ENCODE peak calls at places on chromosome 2, in ten cellular contexts. X is islet precursor cell; S is GM04504; O is mesothelial cell of epicardium; D is neuronal stem cell; E is stimulated activated CD4-positive, alpha-beta T cell treated with anti-CD3 and anti-CD28 coated beads, Interleukin-15, amount 100 ng/mL, for 24 hours; K is erythroblast; Y is NCI-H2107; P is mammary epithelial cell; F is HCEC 1CT. Z is an unnamed sample.

GRCh38 chr2:133365117-133365516 is 203.1 kb downstream of the NCKAP5 start:
- DNase-seq in S (no peak), K (no peak), X (no peak), D (no peak), O (no peak), E (no peak), Y (no peak), P (peak), F (peak), Z (no peak)

GRCh38 chr2:63792523-63792922 is 49.2 kb upstream of the UGP2 start:
- DNase-seq in Y (no peak), P (peak), D (no peak), X (peak), S (peak), E (peak), K (no peak), F (peak), O (no peak), Z (peak)

GRCh38 chr2:9703701-9704221 is 73.0 kb upstream of the YWHAQ start:
- DNase-seq in X (peak), O (no peak), K (no peak), D (no peak), F (peak), P (peak), E (no peak), Y (no peak), S (peak), Z (peak)

GRCh38 chr2:3637692-3638455 is 20.1 kb upstream of the ALLC start:
- DNase-seq in S (no peak), K (no peak), E (no peak), F (no peak), D (no peak), P (no peak), X (peak), Y (no peak), O (no peak), Z (no peak)

GRCh38 chr2:237585590-237586221 is 4.8 kb downstream of the RAB17 start:
- DNase-seq in P (no peak), F (no peak), X (no peak), S (no peak), K (no peak), Y (no peak), D (no peak), O (no peak), E (no peak), Z (no peak)

GRCh38 chr2:211181626-211182025 is 625.2 kb downstream of the CPS1 start:
- DNase-seq in S (no peak), X (peak), E (no peak), D (no peak), Y (no peak), P (no peak), K (no peak), O (no peak), F (peak), Z (no peak)

GRCh38 chr2:42954227-42954962 is 162.0 kb upstream of the HAAO start:
- DNase-seq in D (no peak), S (no peak), X (peak), Y (no peak), O (no peak), F (peak), P (no peak), E (no peak), K (no peak), Z (no peak)

GRCh38 chr2:217899231-217900009 is 103.4 kb downstream of the TNS1 start:
- DNase-seq in Y (no peak), O (no peak), E (peak), P (peak), D (peak), F (peak), X (peak), K (peak), S (peak), Z (peak)

GRCh38 chr2:8515390-8515761 is 166.5 kb upstream of the ID2 start:
- DNase-seq in D (no peak), Y (no peak), S (no peak), O (no peak), P (no peak), X (no peak), K (peak), E (peak), F (no peak), Z (no peak)

GRCh38 chr2:172253190-172254052 is 150.7 kb upstream of the DLX2 start:
- DNase-seq in E (peak), K (no peak), O (no peak), Y (no peak), S (peak), P (peak), X (peak), D (no peak), F (peak), Z (peak)

GRCh38 chr2:17851731-17852585 is 26.5 kb upstream of the KCNS3 start:
- DNase-seq in D (peak), E (peak), S (peak), P (peak), O (no peak), F (peak), K (peak), X (peak), Y (peak), Z (peak)

GRCh38 chr2:1631292-1632005 is 112.9 kb downstream of the PXDN start:
- DNase-seq in E (no peak), D (no peak), S (no peak), F (no peak), K (no peak), P (no peak), Y (no peak), X (no peak), O (no peak), Z (no peak)

GRCh38 chr2:159139216-159139933 is 147.1 kb downstream of the WDSUB1 start:
- DNase-seq in F (peak), X (no peak), Y (no peak), O (no peak), S (no peak), P (no peak), D (no peak), E (no peak), K (peak), Z (no peak)

GRCh38 chr2:70767699-70768584 is at the start of gene ADD2:
- DNase-seq in E (peak), K (peak), Y (peak), S (no peak), P (peak), X (peak), F (no peak), D (peak), O (peak), Z (peak)

GRCh38 chr2:31386172-31386571 is 28.4 kb downstream of the XDH start:
- DNase-seq in D (no peak), F (no peak), X (no peak), K (no peak), S (no peak), O (no peak), Y (no peak), E (no peak), P (no peak), Z (no peak)

GRCh38 chr2:25160376-25160775 is 8.0 kb downstream of the POMC start:
- DNase-seq in D (no peak), K (no peak), P (no peak), S (no peak), X (peak), E (no peak), F (no peak), O (no peak), Y (no peak), Z (peak)

GRCh38 chr2:199219551-199219950 is 238.2 kb downstream of the SATB2 start:
- DNase-seq in Y (no peak), K (no peak), D (no peak), F (no peak), E (no peak), P (no peak), S (no peak), X (no peak), O (no peak), Z (no peak)

GRCh38 chr2:29314816-29315571 is 199.8 kb downstream of the CLIP4 start:
- DNase-seq in O (no peak), X (peak), P (no peak), D (no peak), S (no peak), Y (no peak), E (peak), K (no peak), F (no peak), Z (peak)

GRCh38 chr2:1546023-1546591 is 132.8 kb downstream of the TPO start:
- DNase-seq in E (peak), D (peak), K (peak), Y (peak), O (no peak), X (peak), F (peak), S (peak), P (peak), Z (peak)

GRCh38 chr2:57920342-57920939 is 126.2 kb upstream of the VRK2 start:
- DNase-seq in O (no peak), X (no peak), Y (no peak), F (no peak), E (no peak), D (no peak), K (no peak), P (no peak), S (no peak), Z (no peak)

GRCh38 chr2:206230060-206230890 is 44.2 kb upstream of the ZDBF2 start:
- DNase-seq in O (no peak), S (no peak), F (no peak), D (peak), P (peak), X (peak), K (no peak), Y (peak), E (no peak), Z (peak)

GRCh38 chr2:54809814-54810213 is 86.4 kb downstream of the EML6 start:
- DNase-seq in P (peak), E (no peak), D (no peak), F (peak), O (no peak), X (no peak), Y (no peak), K (no peak), S (peak), Z (no peak)

GRCh38 chr2:55010149-55010591 is 40.1 kb downstream of the RTN4 start:
- DNase-seq in F (peak), Y (no peak), D (no peak), X (peak), K (peak), S (peak), P (peak), E (peak), O (no peak), Z (no peak)

GRCh38 chr2:17877811-17878221 is 651 bp upstream of the KCNS3 start:
- DNase-seq in D (peak), X (no peak), P (peak), O (no peak), S (no peak), K (no peak), F (no peak), Y (no peak), E (peak), Z (peak)

GRCh38 chr2:226791056-226791486 is 8.5 kb downstream of the IRS1 start:
- DNase-seq in E (peak), K (peak), P (peak), S (no peak), D (no peak), O (peak), F (peak), Y (peak), X (peak), Z (peak)

GRCh38 chr2:98732430-98733051 is 1.6 kb upstream of the MGAT4A start:
- DNase-seq in Y (no peak), S (no peak), E (no peak), D (no peak), X (no peak), P (no peak), K (no peak), F (no peak), O (no peak), Z (no peak)

GRCh38 chr2:45191972-45192371 is 182.7 kb upstream of the SIX2 start:
- DNase-seq in O (no peak), X (peak), D (no peak), P (no peak), K (no peak), S (no peak), E (no peak), Y (no peak), F (no peak), Z (no peak)

GRCh38 chr2:119486886-119487285 is 37.4 kb downstream of the SCTR start:
- DNase-seq in F (no peak), D (no peak), O (no peak), E (no peak), P (no peak), K (no peak), X (peak), Y (no peak), S (no peak), Z (no peak)

GRCh38 chr2:155043097-155043496 is 344.6 kb downstream of the KCNJ3 start:
- DNase-seq in D (no peak), E (no peak), S (no peak), O (no peak), Y (no peak), P (no peak), F (no peak), X (no peak), K (no peak), Z (no peak)

GRCh38 chr2:238169708-238170251 is 11.0 kb downstream of the ERFE start:
- DNase-seq in S (peak), X (peak), O (no peak), Y (no peak), D (no peak), E (no peak), K (no peak), F (peak), P (peak), Z (no peak)

GRCh38 chr2:143217512-143218136 is 88.4 kb downstream of the ARHGAP15 start:
- DNase-seq in O (no peak), Y (no peak), D (no peak), K (peak), P (no peak), E (no peak), X (no peak), S (no peak), F (no peak), Z (no peak)

GRCh38 chr2:6820236-6820635 is 45.5 kb downstream of the CMPK2 start:
- DNase-seq in P (no peak), E (no peak), Y (no peak), O (no peak), F (no peak), X (no peak), D (no peak), K (no peak), S (no peak), Z (no peak)

GRCh38 chr2:217195658-217196446 is 336.0 kb upstream of the TNP1 start:
- DNase-seq in D (no peak), Y (no peak), K (no peak), X (no peak), P (no peak), E (no peak), S (no peak), F (no peak), O (no peak), Z (no peak)

Z was measured in ELF-1.